ENCODE peak calls at places on chromosomes 1 and 21, in nine cellular contexts. T is tibial artery, V is A673, U is mammary epithelial cell, K is tibial nerve, P is IMR-90, L is fibroblast of lung, Y is upper lobe of right lung, Z is astrocyte. J is an unnamed sample.

GRCh38 chr21:44778094-44778493 is 23.5 kb downstream of the UBE2G2 start:
- DNase-seq in T (no peak), V (no peak), U (no peak), K (no peak), P (no peak), L (no peak), Y (no peak), Z (no peak), J (no peak)

GRCh38 chr1:5830771-5831599 is 161.2 kb downstream of the NPHP4 start:
- DNase-seq in T (no peak), V (peak; percentile 37), U (no peak), K (no peak), P (no peak), L (no peak), Y (no peak), Z (no peak), J (no peak)

GRCh38 chr1:167455786-167456446 is 62.4 kb downstream of the CD247 start:
- DNase-seq in T (peak; percentile 31), V (peak; percentile 24), U (no peak), K (no peak), P (no peak), L (peak; percentile 4), Y (no peak), Z (no peak), J (no peak)

GRCh38 chr1:24386241-24386640 is 27.3 kb downstream of the STPG1 start:
- DNase-seq in T (no peak), V (peak; percentile 48), U (no peak), K (no peak), P (no peak), L (no peak), Y (no peak), Z (no peak), J (no peak)

GRCh38 chr21:28444131-28444530 is 548.5 kb downstream of the LTN1 start:
- DNase-seq in T (no peak), V (no peak), U (no peak), K (no peak), P (peak; percentile 38), L (no peak), Y (no peak), Z (no peak), J (no peak)

GRCh38 chr21:41611966-41612606 is 104.1 kb upstream of the TMPRSS2 start:
- DNase-seq in T (no peak), V (peak; percentile 15), U (peak; percentile 69), K (no peak), P (peak; percentile 15), L (peak; percentile 33), Y (peak; percentile 59), Z (peak; percentile 20), J (no peak)

GRCh38 chr1:156096640-156097391 is 14.6 kb upstream of the MEX3A start:
- DNase-seq in T (peak; percentile 91), V (peak; percentile 90), U (peak; percentile 77), K (peak; percentile 88), P (peak; percentile 78), L (peak; percentile 72), Y (peak; percentile 95), Z (peak; percentile 55), J (no peak)

GRCh38 chr1:27574871-27575831 is 28.8 kb downstream of the AHDC1 start:
- DNase-seq in T (peak; percentile 80), V (peak; percentile 75), U (peak; percentile 68), K (no peak), P (peak; percentile 85), L (peak; percentile 89), Y (peak; percentile 90), Z (peak; percentile 75), J (no peak)

GRCh38 chr1:25820247-25821111 is 725 bp downstream of the MTFR1L start:
- DNase-seq in T (no peak), V (peak; percentile 71), U (peak; percentile 76), K (no peak), P (peak; percentile 61), L (peak; percentile 61), Y (peak; percentile 80), Z (peak; percentile 48), J (no peak)

GRCh38 chr1:212118167-212118871 is 82.8 kb downstream of the DTL start:
- DNase-seq in T (no peak), V (no peak), U (peak; percentile 41), K (no peak), P (peak; percentile 56), L (peak; percentile 60), Y (no peak), Z (peak; percentile 47), J (peak; percentile 44)

GRCh38 chr1:65141394-65141793 is 6.6 kb upstream of the AK4 start:
- DNase-seq in T (no peak), V (no peak), U (peak; percentile 75), K (no peak), P (no peak), L (no peak), Y (no peak), Z (no peak), J (peak; percentile 39)

DNA sequence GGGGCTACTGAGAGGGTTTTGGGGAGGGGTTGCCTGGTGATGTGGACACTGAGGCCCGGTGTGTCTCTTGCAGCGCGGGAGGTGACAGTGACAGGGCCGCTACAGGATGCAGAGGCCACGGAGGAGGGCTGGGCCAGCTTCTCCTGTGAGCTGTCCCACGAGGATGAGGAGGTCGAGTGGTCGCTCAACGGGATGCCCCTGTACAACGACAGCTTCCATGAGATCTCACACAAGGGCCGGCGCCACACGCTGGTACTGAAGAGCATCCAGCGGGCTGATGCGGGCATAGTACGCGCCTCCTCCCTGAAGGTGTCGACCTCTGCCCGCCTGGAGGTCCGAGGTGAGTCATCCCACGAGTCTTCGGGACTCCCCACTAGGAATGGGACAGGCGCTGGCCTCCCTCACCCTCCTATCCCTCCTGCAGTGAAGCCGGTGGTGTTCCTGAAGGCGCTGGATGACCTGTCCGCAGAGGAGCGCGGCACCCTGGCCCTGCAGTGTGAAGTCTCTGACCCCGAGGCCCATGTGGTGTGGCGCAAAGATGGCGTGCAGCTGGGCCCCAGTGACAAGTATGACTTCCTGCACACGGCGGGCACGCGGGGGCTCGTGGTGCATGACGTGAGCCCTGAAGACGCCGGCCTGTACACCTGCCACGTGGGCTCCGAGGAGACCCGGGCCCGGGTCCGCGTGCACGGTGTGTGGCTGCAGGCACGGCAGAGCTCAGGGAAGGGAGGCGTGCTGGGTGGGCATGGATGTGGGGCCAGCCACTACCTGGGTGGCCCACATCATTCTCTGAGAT is 72.5 kb downstream of the OBSCN start:
- DNase-seq in T (no peak), V (no peak), U (no peak), K (no peak), P (no peak), L (no peak), Y (peak; percentile 52), Z (no peak), J (no peak)
- TF ChIP-seq CTCF in T (no peak), V (no peak), U (no peak), K (no peak), P (no peak), L (no peak), Y (no peak), Z (no peak), J (no peak)

GRCh38 chr1:30731109-30731805 is 7.9 kb upstream of the MATN1 start:
- DNase-seq in T (no peak), V (no peak), U (no peak), K (no peak), P (no peak), L (no peak), Y (no peak), Z (no peak), J (no peak)

GRCh38 chr1:30728832-30729638 is 5.7 kb upstream of the MATN1 start:
- DNase-seq in T (no peak), V (no peak), U (no peak), K (no peak), P (no peak), L (no peak), Y (peak; percentile 39), Z (no peak), J (no peak)

GRCh38 chr1:30730351-30731108 is 7.1 kb upstream of the MATN1 start:
- DNase-seq in T (no peak), V (no peak), U (no peak), K (no peak), P (no peak), L (no peak), Y (no peak), Z (no peak), J (no peak)

GRCh38 chr1:30728340-30728739 is 5.0 kb upstream of the MATN1 start:
- DNase-seq in T (no peak), V (no peak), U (no peak), K (no peak), P (no peak), L (no peak), Y (no peak), Z (no peak), J (no peak)

DNA sequence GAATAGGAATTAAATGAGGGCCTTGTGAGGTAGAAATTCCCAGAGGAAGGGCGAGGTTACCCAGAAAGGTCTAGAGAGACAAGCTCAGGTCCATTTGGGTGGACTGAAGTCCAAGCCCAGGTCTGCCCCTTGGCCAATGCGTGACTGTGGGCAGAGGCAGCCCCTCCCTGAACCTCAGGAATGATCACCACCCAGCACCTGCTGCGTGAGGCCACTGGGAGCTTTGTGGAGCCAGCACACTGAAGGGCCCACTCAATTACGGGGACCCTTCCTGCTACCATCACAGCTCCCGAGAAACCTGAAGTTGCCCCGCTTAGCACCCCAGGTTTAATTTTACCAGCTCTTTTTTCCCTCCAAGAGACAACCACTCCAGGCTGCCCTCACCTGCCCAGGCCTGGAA is 6.5 kb upstream of the MATN1 start:
- DNase-seq in T (no peak), V (no peak), U (no peak), K (no peak), P (no peak), L (no peak), Y (no peak), Z (no peak), J (no peak)
- H3K36me3 ChIP-seq in T (peaks cover 21% of the 10 kb centered on the region), V (no peaks in the 10 kb centered on the region), U (no peaks in the 10 kb centered on the region), K (no peaks in the 10 kb centered on the region), P (no peaks in the 10 kb centered on the region), L (no peaks in the 10 kb centered on the region), Y (peaks cover 14% of the 10 kb centered on the region), Z (no peaks in the 10 kb centered on the region), J (no peaks in the 10 kb centered on the region)

GRCh38 chr1:83958704-83959103 is 40.2 kb downstream of the TTLL7 start:
- DNase-seq in T (no peak), V (no peak), U (peak; percentile 26), K (no peak), P (peak; percentile 41), L (peak; percentile 14), Y (no peak), Z (peak; percentile 9), J (no peak)
- H3K4me3 ChIP-seq in T (no peak overlapping the region), V (no peak overlapping the region), U (no peak overlapping the region), K (no peak overlapping the region), P (no peak overlapping the region), L (no peak overlapping the region), Y (no peak overlapping the region), Z (no peak overlapping the region), J (no peak overlapping the region)

GRCh38 chr1:217585577-217585976 is 45.3 kb downstream of the GPATCH2 start:
- DNase-seq in T (no peak), V (no peak), U (no peak), K (no peak), P (no peak), L (no peak), Y (no peak), Z (no peak), J (no peak)

GRCh38 chr1:217586586-217586985 is 44.3 kb downstream of the GPATCH2 start:
- DNase-seq in T (no peak), V (no peak), U (no peak), K (no peak), P (peak; percentile 41), L (peak; percentile 12), Y (no peak), Z (peak; percentile 6), J (no peak)

DNA sequence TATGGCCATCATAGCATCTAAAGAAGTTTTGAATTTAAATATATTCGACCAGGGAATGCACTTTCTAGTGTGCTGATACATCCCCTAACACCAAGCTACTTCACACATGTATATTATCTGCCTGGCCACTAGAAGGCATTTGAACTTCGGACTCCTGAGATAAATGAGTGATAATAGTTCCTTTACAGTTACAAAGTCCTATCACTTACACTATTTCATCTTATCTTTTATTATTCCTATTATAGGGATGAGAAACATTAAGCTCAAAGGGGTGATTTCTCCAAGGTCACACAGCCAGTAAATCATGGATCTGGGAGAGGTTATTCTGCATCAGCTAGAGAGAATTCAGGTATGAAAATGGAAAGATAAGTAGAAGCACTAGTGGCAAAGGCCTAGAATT is 40.3 kb downstream of the GPATCH2 start:
- DNase-seq in T (no peak), V (no peak), U (no peak), K (no peak), P (no peak), L (no peak), Y (no peak), Z (no peak), J (no peak)
- TF ChIP-seq CTCF in T (no peak), V (no peak), U (no peak), K (no peak), P (no peak), L (no peak), Y (no peak), Z (no peak), J (no peak)